ENCODE peak calls at places on chromosomes 11 and 22, in ten cellular contexts. R is kidney, T is IMR-90, Y is PC-3, I is body of pancreas, X is lung, H is psoas muscle, W is GM12878, Q is heart right ventricle, S is breast epithelium. K is an unnamed sample.

GRCh38 chr22:17303840-17304779 is 65.2 kb upstream of the CECR2 start:
- DNase-seq in R (no peak), T (no peak), Y (no peak), I (no peak), X (peak; percentile 22), H (no peak), W (peak; percentile 77), Q (no peak), S (no peak), K (peak; percentile 46)

GRCh38 chr11:131478341-131478740 is 107.9 kb downstream of the NTM start:
- DNase-seq in R (no peak), T (no peak), Y (no peak), I (no peak), X (no peak), H (no peak), W (no peak), Q (no peak), S (no peak), K (no peak)

GRCh38 chr11:34266090-34266912 is 91.5 kb downstream of the ABTB2 start:
- DNase-seq in R (no peak), T (peak; percentile 95), Y (peak; percentile 78), I (no peak), X (no peak), H (peak; percentile 38), W (no peak), Q (peak; percentile 49), S (peak; percentile 52), K (no peak)

GRCh38 chr11:114496915-114497314 is 57.6 kb downstream of the REXO2 start:
- DNase-seq in R (no peak), T (no peak), Y (peak; percentile 21), I (no peak), X (no peak), H (no peak), W (no peak), Q (no peak), S (no peak), K (no peak)

GRCh38 chr11:22449441-22449840 is 111.3 kb downstream of the SLC17A6 start:
- DNase-seq in R (no peak), T (peak; percentile 51), Y (no peak), I (no peak), X (no peak), H (no peak), W (no peak), Q (no peak), S (no peak), K (no peak)

GRCh38 chr11:120334894-120335462 is 1.2 kb upstream of the ARHGEF12 start:
- DNase-seq in R (no peak), T (peak; percentile 94), Y (peak; percentile 96), I (peak; percentile 78), X (peak; percentile 73), H (no peak), W (peak; percentile 69), Q (peak; percentile 87), S (peak; percentile 67), K (peak; percentile 37)

GRCh38 chr11:120208777-120209176 is 2.1 kb upstream of the OAF start:
- DNase-seq in R (no peak), T (peak; percentile 75), Y (peak; percentile 79), I (no peak), X (peak; percentile 39), H (peak; percentile 70), W (no peak), Q (no peak), S (no peak), K (no peak)

GRCh38 chr11:85643255-85643654 is 4.5 kb upstream of the TMEM126A start:
- DNase-seq in R (no peak), T (no peak), Y (peak; percentile 46), I (peak; percentile 51), X (no peak), H (no peak), W (no peak), Q (peak; percentile 66), S (no peak), K (no peak)

GRCh38 chr11:35207471-35208403 is 68.8 kb downstream of the CD44 start:
- DNase-seq in R (no peak), T (peak; percentile 57), Y (no peak), I (no peak), X (no peak), H (no peak), W (no peak), Q (no peak), S (no peak), K (no peak)

GRCh38 chr22:49062155-49063039 is 765.3 kb downstream of the BRD1 start:
- DNase-seq in R (no peak), T (no peak), Y (no peak), I (peak; percentile 87), X (no peak), H (no peak), W (no peak), Q (no peak), S (no peak), K (no peak)

GRCh38 chr22:31692186-31692886 is 30.3 kb upstream of the PISD start:
- DNase-seq in R (no peak), T (peak; percentile 68), Y (peak; percentile 59), I (no peak), X (no peak), H (no peak), W (no peak), Q (no peak), S (no peak), K (no peak)
- TF ChIP-seq CTCF in R (no peak), T (no peak), Y (no peak), I (no peak), X (no peak), H (no peak), W (no peak), Q (no peak), S (no peak), K (no peak)

DNA sequence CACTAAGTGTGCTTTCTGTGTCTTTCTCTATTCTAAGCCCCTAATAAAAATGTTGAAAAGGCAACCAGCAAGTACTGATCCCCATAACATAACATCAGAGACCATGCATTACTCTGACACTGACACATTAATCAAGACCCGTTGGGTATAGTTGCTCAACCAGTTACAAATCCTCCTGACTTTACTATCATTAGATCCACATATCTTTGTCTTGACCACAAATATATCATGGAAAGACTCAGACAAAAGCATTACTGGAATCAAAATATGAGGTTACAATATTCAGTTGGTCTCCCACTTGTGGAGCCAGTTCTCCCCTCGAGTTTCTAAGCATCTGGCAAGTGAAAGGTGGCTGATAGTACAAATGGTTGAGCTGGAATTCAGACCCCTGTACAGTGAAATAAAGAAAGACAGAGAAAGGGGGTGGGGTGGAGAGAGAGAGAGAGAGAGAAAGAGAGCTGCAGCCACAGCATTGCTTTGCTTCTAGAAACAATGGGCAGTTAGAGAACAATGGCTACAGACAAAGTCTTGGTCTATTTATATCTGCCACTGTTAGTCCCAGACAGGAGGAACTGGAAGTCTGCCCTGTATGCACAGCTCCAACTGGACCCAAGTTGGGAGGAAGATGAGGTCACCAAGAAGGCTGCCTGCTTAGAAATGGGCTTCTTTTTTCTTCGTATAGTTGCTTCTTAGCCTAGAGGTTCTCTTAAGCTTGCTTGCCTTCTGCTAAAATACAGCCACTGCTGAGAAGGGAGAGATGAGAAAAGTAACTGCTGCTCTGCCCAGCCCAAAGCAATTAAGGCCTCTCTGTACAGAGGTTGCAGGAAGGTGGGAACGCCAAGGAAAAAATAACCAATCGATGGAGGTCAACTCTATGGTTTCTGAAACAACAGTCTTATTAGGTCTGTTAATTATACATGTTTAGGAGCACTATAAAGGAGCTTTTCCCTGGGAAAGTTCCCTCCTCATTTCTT is 85.5 kb downstream of the ETS1 start:
- DNase-seq in R (no peak), T (peak; percentile 77), Y (peak; percentile 46), I (peak; percentile 35), X (no peak), H (no peak), W (no peak), Q (peak; percentile 84), S (no peak), K (no peak)
- H3K4me1 ChIP-seq in R (peaks cover 56% of the 10 kb centered on the region), T (peaks cover 50% of the 10 kb centered on the region), Y (peaks cover 88% of the 10 kb centered on the region), I (peaks cover 28% of the 10 kb centered on the region), X (peaks cover 74% of the 10 kb centered on the region), H (peaks cover 97% of the 10 kb centered on the region), W (peaks cover 44% of the 10 kb centered on the region), Q (peaks cover 98% of the 10 kb centered on the region), S (peaks cover 30% of the 10 kb centered on the region), K (peaks cover 98% of the 10 kb centered on the region)

GRCh38 chr11:126339866-126340434 is 15.5 kb upstream of the ST3GAL4 start:
- DNase-seq in R (peak; percentile 91), T (peak; percentile 62), Y (peak; percentile 89), I (no peak), X (peak; percentile 85), H (peak; percentile 80), W (no peak), Q (peak; percentile 78), S (peak; percentile 33), K (no peak)
- H3K27ac ChIP-seq in R (no peak overlapping the region), T (no peak overlapping the region), Y (peak overlapping the region; percentile 95), I (peak overlapping the region; percentile 17), X (peak overlapping the region; percentile 5), H (peak overlapping the region; percentile 20), W (peak overlapping the region; percentile 42), Q (peak overlapping the region; percentile 67), S (peak overlapping the region; percentile 48), K (no peak overlapping the region)

GRCh38 chr22:20026996-20027601 is 6.2 kb downstream of the TANGO2 start:
- DNase-seq in R (peak; percentile 37), T (no peak), Y (no peak), I (no peak), X (no peak), H (no peak), W (no peak), Q (no peak), S (no peak), K (no peak)

GRCh38 chr22:20029550-20030225 is 8.8 kb downstream of the TANGO2 start:
- DNase-seq in R (no peak), T (no peak), Y (no peak), I (no peak), X (no peak), H (no peak), W (no peak), Q (peak; percentile 38), S (no peak), K (no peak)

GRCh38 chr22:20026204-20026908 is 5.4 kb downstream of the TANGO2 start:
- DNase-seq in R (peak; percentile 12), T (no peak), Y (no peak), I (no peak), X (no peak), H (peak; percentile 4), W (no peak), Q (no peak), S (no peak), K (no peak)

GRCh38 chr22:20028855-20029549 is 8.1 kb downstream of the TANGO2 start:
- DNase-seq in R (no peak), T (no peak), Y (no peak), I (no peak), X (no peak), H (no peak), W (no peak), Q (no peak), S (no peak), K (no peak)

DNA sequence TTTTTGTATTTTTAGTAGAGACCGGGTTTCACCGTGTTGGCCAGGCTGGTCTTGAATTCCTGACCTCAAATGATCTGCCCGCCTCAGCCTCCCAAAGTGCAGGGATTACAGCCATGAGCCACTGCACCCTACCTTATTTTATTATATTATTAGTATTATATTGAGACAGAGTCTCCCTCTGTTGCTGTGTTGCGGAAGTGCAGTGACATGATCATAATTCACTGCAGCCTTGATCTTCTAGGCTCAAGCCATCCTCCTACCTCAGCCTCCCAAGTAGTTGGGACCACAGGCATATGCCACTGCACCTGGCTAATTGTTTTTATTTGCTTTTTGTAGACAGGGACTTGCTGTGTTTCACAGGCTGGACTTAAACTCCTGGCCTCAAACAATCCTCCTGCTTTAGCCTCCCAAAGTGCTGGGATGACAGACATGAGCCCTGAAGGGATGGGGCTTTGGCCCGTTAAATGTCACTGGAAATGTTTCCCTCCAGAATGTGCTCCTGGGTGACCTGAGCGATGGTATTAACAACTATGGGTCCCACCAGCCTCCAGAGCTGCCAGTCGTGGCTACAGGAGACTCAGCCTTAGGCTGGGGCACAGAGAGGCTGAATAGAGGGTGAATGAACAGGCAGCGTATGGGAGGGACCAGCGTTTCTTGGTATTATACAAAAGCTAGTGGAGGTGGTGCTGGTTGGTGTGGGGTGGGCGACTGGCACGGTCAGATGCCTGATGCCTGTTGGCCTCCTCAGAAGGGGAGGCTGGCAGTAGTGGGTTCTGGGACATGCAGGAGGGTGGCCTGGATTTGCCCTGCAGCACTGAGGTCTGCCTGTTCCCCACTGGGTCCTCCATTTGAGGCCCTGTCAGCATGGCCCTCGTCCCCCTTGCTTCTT is 7.3 kb downstream of the TANGO2 start:
- DNase-seq in R (peak; percentile 17), T (no peak), Y (peak; percentile 21), I (no peak), X (no peak), H (no peak), W (no peak), Q (no peak), S (no peak), K (no peak)
- TF ChIP-seq CTCF in R (no peak), T (peak; percentile 39), Y (peak; percentile 38), I (peak; percentile 5), X (no peak), H (no peak), W (peak; percentile 28), Q (peak; percentile 24), S (no peak), K (no peak)